ENCODE peak calls at places on chromosomes 2 and 18, in ten cellular contexts. J, U, N, D, L, A, F, E, B and M are unnamed samples. For H3K4me1, the result is how much of the 10 kb centered on the place peaks cover.

GRCh38 chr2:31475692-31476091 is 61.1 kb upstream of the XDH start:
- DNase-seq in A (no peak), J (no peak), D (no peak), B (no peak), E (no peak), U (no peak), F (no peak), L (no peak), N (no peak), M (no peak)

GRCh38 chr2:155035246-155035645 is 336.8 kb downstream of the KCNJ3 start:
- DNase-seq in A (no peak), L (no peak), N (no peak), J (no peak), E (no peak), B (no peak), U (no peak), D (no peak), F (no peak), M (no peak)

GRCh38 chr2:70084973-70085710 is 2.1 kb upstream of the PCBP1 start:
- DNase-seq in E (peak), J (peak), L (peak), F (peak), A (peak), U (no peak), N (peak), D (no peak), B (peak), M (peak)

GRCh38 chr18:31624892-31625640 is 33.4 kb downstream of the TTR start:
- DNase-seq in A (no peak), B (no peak), L (peak), U (no peak), J (no peak), E (no peak), N (no peak), D (no peak), F (no peak), M (no peak)

GRCh38 chr2:49973917-49974368 is 819.6 kb upstream of the FSHR start:
- DNase-seq in N (no peak), A (no peak), F (peak), J (peak), U (peak), L (peak), B (peak), E (peak), D (no peak), M (no peak)

GRCh38 chr2:195606179-195606578 is 50.8 kb upstream of the SLC39A10 start:
- DNase-seq in J (no peak), E (no peak), N (no peak), U (no peak), L (no peak), D (no peak), B (no peak), F (no peak), A (no peak), M (no peak)

GRCh38 chr2:28601612-28602011 is 105.8 kb downstream of the PLB1 start:
- DNase-seq in E (no peak), N (no peak), J (no peak), A (no peak), L (no peak), B (no peak), U (no peak), F (peak), D (no peak), M (no peak)

GRCh38 chr2:17520761-17521160 is 2.5 kb upstream of the RAD51AP2 start:
- DNase-seq in L (no peak), A (no peak), J (no peak), F (no peak), B (no peak), U (no peak), N (no peak), E (no peak), D (no peak), M (no peak)

GRCh38 chr2:460861-461260 is 173.0 kb upstream of the ALKAL2 start:
- DNase-seq in U (no peak), J (no peak), E (peak), A (no peak), F (no peak), B (no peak), N (no peak), D (no peak), L (peak), M (peak)

GRCh38 chr2:66575625-66576371 is 140.9 kb downstream of the MEIS1 start:
- DNase-seq in N (no peak), E (no peak), B (peak), U (no peak), L (no peak), F (peak), J (peak), A (peak), D (no peak), M (no peak)

GRCh38 chr2:143685439-143686078 is 556.3 kb downstream of the ARHGAP15 start:
- DNase-seq in A (no peak), E (no peak), L (no peak), F (no peak), B (no peak), N (no peak), U (no peak), J (no peak), D (no peak), M (no peak)

GRCh38 chr2:199315299-199316179 is 142.2 kb downstream of the SATB2 start:
- DNase-seq in L (no peak), J (no peak), F (no peak), B (no peak), E (no peak), U (peak), N (no peak), D (no peak), A (peak), M (no peak)

DNA sequence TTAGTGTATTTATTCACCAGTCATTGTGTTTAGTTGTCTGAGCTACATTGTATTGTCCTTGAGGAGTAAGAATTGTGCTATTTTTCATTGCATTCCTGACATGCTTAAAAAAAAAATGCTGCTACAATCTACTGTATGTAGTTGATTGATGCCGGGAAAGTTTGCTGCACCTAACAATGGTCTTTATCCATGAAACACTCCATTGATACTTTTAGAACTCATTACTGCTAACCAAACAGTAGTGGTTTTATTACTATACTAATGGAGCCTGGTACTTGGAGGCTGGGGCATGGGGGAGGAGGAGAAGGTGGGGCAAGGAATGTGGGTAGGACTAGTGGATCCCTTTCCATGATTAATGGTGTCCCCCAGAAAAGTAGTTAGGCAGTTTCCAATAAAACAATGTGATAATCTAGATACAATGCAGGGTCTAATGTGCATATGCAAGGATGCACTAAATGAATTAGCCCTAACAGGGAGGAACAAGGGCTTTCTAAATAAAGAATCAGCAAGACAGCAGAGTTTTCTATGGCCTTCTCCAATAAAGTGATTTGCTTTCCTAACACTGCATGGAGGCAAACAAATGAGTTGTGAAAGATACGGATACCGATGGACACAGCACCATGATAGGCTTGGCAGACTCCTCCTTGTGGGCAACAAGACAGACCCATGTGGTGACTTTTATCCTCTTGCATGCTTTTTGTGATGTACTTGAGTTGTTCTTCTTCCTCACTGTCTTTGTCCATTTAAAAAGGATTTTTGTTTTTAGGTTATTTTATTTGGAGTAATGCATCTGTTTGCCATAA is 78.5 kb downstream of the FMNL2 start:
- DNase-seq in N (no peak), J (no peak), B (no peak), A (no peak), L (no peak), E (no peak), F (no peak), D (no peak), U (no peak), M (no peak)
- H3K4me1 ChIP-seq in N (under half), J (under half), B (under half), A (under half), L (under half), E (under half), F (under half), D (under half), U (half or more), M (under half)

GRCh38 chr2:64651590-64651989 is 2.1 kb downstream of the SERTAD2 start:
- DNase-seq in L (no peak), D (no peak), E (no peak), B (no peak), A (no peak), N (no peak), U (no peak), J (no peak), F (no peak), M (no peak)

GRCh38 chr2:64650257-64650656 is 3.5 kb downstream of the SERTAD2 start:
- DNase-seq in L (no peak), E (no peak), F (no peak), N (no peak), U (no peak), B (no peak), A (no peak), J (no peak), D (no peak), M (no peak)

GRCh38 chr2:64649013-64649484 is 4.7 kb downstream of the SERTAD2 start:
- DNase-seq in L (peak), N (no peak), A (peak), D (no peak), J (peak), E (no peak), U (no peak), F (no peak), B (no peak), M (no peak)

GRCh38 chr2:64650722-64651338 is 2.9 kb downstream of the SERTAD2 start:
- DNase-seq in L (peak), B (no peak), U (peak), E (no peak), A (no peak), J (no peak), D (no peak), N (no peak), F (no peak), M (no peak)

DNA sequence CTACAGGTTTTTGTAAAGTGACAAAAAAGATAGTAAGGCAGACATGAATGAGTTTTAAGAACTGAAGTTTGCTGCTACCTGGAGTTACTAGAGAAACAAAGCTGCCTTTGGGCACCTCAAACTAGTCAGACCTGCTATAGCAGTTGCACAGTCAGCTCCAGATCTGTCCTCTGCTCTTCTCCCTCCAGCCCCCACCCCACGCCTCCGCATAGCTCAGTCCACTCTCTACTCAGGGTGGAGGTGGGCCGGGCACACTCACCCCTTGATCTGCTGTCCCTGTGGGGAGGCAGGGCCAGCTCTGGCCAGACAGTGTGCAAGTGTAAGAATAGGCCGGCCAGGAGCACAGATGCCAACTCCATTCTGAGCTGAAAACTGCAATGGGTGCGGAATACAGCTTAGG is 4.1 kb downstream of the SERTAD2 start:
- DNase-seq in A (no peak), N (no peak), J (no peak), B (no peak), L (no peak), U (no peak), F (no peak), D (no peak), E (peak), M (no peak)
- TF ChIP-seq POLR2A in A (no peak), N (no peak), J (no peak), B (no peak), L (no peak), U (no peak), F (no peak), D (peak), E (no peak), M (no peak)

GRCh38 chr2:72921866-72922265 is 4.5 kb downstream of the EMX1 start:
- DNase-seq in B (no peak), N (no peak), F (no peak), L (no peak), U (no peak), D (no peak), E (no peak), A (no peak), J (no peak), M (no peak)
- H3K4me1 ChIP-seq in B (under half), N (under half), F (half or more), L (under half), U (under half), D (under half), E (under half), A (under half), J (under half), M (half or more)

GRCh38 chr2:173962583-173963110 is 2.5 kb downstream of the SP3 start:
- DNase-seq in U (no peak), E (no peak), F (no peak), N (no peak), A (no peak), J (no peak), L (no peak), B (no peak), D (no peak), M (no peak)

GRCh38 chr2:173965372-173966025 is at the start of gene SP3:
- DNase-seq in N (peak), J (peak), A (peak), B (peak), F (peak), E (peak), L (peak), D (peak), U (peak), M (no peak)

GRCh38 chr2:173963323-173963816 is 1.8 kb downstream of the SP3 start:
- DNase-seq in D (no peak), B (peak), J (peak), A (no peak), N (no peak), U (peak), E (peak), F (no peak), L (peak), M (no peak)

GRCh38 chr2:173964565-173965371 is 405 bp downstream of the SP3 start:
- DNase-seq in J (peak), E (peak), A (peak), B (peak), U (peak), D (peak), L (peak), N (no peak), F (peak), M (no peak)

DNA sequence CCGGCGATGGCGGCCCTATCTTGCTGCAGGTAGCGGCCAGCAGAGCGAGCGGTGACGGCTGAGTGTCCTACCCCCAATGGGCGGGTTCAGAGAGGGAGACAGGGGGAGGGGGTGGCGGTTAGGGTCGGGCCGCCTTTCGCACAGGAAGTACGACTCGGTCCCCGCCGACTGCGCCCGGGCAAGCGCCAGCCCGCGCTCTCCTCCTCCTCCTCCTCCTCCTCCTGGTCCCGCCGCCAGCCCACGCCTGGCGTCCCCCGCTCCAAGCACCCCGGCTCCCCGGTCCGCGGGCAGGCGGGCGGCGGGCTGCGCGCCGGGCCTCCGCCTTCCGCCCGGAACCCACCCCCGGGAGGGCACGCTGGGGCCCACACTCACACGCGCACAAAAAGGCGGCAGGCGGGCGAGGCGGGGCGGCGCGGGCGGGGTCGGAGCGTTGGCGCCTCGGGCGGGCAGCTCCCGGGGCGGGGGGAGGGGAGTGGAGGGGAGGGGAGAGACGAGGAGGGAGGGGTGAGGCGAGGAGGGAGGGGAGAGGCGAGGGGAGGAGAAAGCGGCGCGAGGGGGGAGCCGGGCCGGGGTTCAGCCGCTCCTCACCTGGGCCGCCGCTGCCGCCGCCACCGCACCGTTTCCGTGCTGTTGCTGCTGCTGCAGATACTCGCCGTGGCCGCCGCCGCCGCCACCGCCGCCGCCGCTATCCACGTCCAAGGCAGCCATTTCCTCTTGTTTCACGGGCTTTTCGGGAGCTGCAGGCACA is 1.2 kb downstream of the SP3 start:
- DNase-seq in A (peak), J (peak), B (peak), N (peak), D (peak), F (peak), L (peak), U (peak), E (peak), M (no peak)
- TF ChIP-seq POLR2A in A (peak), J (no peak), B (peak), N (peak), D (peak), F (no peak), L (peak), U (peak), E (no peak), M (no peak)

DNA sequence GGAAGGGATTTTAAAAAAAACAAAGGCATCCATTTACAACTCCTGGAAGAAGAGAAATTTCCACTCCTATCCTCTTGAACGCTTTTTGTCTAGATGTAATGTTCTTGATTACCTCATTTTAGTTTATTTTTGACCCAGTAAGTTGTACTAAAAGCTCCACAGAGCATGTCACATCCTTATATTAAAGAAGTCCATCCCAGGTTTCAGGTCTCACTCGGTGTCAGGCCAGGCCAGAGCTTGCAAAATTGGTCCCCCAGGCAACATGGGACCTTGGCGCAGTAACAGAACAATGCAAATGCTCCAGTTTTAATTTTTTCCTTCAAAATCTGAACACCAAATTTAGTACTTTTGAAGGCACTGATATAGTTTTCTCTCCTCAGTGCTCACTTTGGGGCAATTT is 218.4 kb upstream of the REV1 start:
- DNase-seq in B (no peak), U (no peak), J (no peak), L (no peak), D (no peak), F (no peak), A (peak), N (no peak), E (peak), M (no peak)
- H3K4me1 ChIP-seq in B (under half), U (under half), J (under half), L (under half), D (under half), F (under half), A (under half), N (under half), E (under half), M (under half)

GRCh38 chr2:45650851-45651414 is 542 bp upstream of the PRKCE start:
- DNase-seq in E (peak), F (peak), L (peak), J (peak), N (peak), A (peak), U (peak), D (peak), B (peak), M (peak)
- TF ChIP-seq POLR2A in E (no peak), F (peak), L (peak), J (peak), N (peak), A (no peak), U (peak), D (peak), B (peak), M (no peak)